ENCODE peak calls at places on chromosomes 2 and 18, in six cellular contexts. I is sciatic nerve, L is NCI-H1092, D is stomach, C is hypothalamus, J is AG04450. U is an unnamed sample.

GRCh38 chr2:71299507-71299906 is 32.1 kb upstream of the ZNF638 start:
- DNase-seq in C (no peak), D (no peak), I (no peak), J (no peak), L (no peak), U (no peak)

GRCh38 chr2:68266655-68267054 is 14.3 kb upstream of the PPP3R1 start:
- DNase-seq in D (no peak), L (no peak), I (no peak), C (no peak), J (no peak), U (no peak)

GRCh38 chr2:64414736-64415435 is 39.1 kb upstream of the LGALSL start:
- DNase-seq in L (no peak), I (no peak), D (no peak), C (no peak), J (no peak), U (no peak)

GRCh38 chr18:62621546-62621945 is 93.8 kb upstream of the PHLPP1 start:
- DNase-seq in L (no peak), J (no peak), I (no peak), C (no peak), D (no peak), U (no peak)

GRCh38 chr2:207892676-207893402 is 123.1 kb upstream of the FZD5 start:
- DNase-seq in J (no peak), I (no peak), L (no peak), C (no peak), D (peak), U (peak)

GRCh38 chr2:133231264-133231663 is 337.0 kb downstream of the NCKAP5 start:
- DNase-seq in L (no peak), J (no peak), I (no peak), C (no peak), D (no peak), U (no peak)

GRCh38 chr2:106057206-106057605 is 136.9 kb downstream of the UXS1 start:
- DNase-seq in L (no peak), J (no peak), I (no peak), D (no peak), C (no peak), U (no peak)

GRCh38 chr18:48222118-48222517 is 187.1 kb downstream of the ZBTB7C start:
- DNase-seq in J (no peak), D (peak), I (no peak), C (no peak), L (peak), U (no peak)

GRCh38 chr18:77650799-77651385 is 401.2 kb downstream of the GALR1 start:
- DNase-seq in D (peak), L (peak), J (no peak), I (peak), C (peak), U (peak)

GRCh38 chr2:237533668-237534138 is 32.7 kb upstream of the PRLH start:
- DNase-seq in C (no peak), D (no peak), J (no peak), I (no peak), L (no peak), U (no peak)

GRCh38 chr2:16700566-16701259 is 35.1 kb upstream of the CYRIA start:
- DNase-seq in L (no peak), I (no peak), D (no peak), J (no peak), C (no peak), U (no peak)

GRCh38 chr2:226802573-226802972 is 3.0 kb upstream of the IRS1 start:
- DNase-seq in C (no peak), J (no peak), D (no peak), I (no peak), L (peak), U (no peak)

GRCh38 chr18:62434798-62435197 is 88.0 kb upstream of the ZCCHC2 start:
- DNase-seq in I (no peak), C (no peak), L (no peak), J (no peak), D (no peak), U (no peak)

GRCh38 chr2:120992791-120993555 is 257.3 kb downstream of the GLI2 start:
- DNase-seq in D (no peak), C (no peak), I (no peak), J (no peak), L (no peak), U (no peak)

GRCh38 chr18:28666216-28666615 is 489.3 kb upstream of the CDH2 start:
- DNase-seq in L (no peak), D (no peak), C (no peak), I (no peak), J (no peak), U (no peak)

GRCh38 chr2:239732666-239733010 is 292.5 kb downstream of the NDUFA10 start:
- DNase-seq in J (no peak), I (no peak), C (no peak), L (no peak), D (no peak), U (peak)

GRCh38 chr2:218257390-218257981 is 3.3 kb upstream of the GPBAR1 start:
- DNase-seq in I (no peak), L (no peak), J (no peak), C (no peak), D (no peak), U (no peak)

GRCh38 chr2:172462393-172463381 is 35.3 kb downstream of the ITGA6 start:
- DNase-seq in L (no peak), D (no peak), J (no peak), I (no peak), C (no peak), U (no peak)

GRCh38 chr2:170222298-170222697 is 44.4 kb downstream of the MYO3B start:
- DNase-seq in I (no peak), C (no peak), L (no peak), D (no peak), J (peak), U (no peak)

GRCh38 chr2:178194600-178195389 is 483 bp downstream of the OSBPL6 start:
- DNase-seq in L (peak), J (no peak), D (peak), I (peak), C (peak), U (peak)

GRCh38 chr2:9556121-9556869 is 665 bp upstream of the ADAM17 start:
- DNase-seq in C (no peak), I (no peak), J (no peak), L (peak), D (no peak), U (no peak)

GRCh38 chr2:157792345-157793052 is 83.6 kb downstream of the ACVR1 start:
- DNase-seq in C (no peak), I (no peak), L (no peak), D (no peak), J (peak), U (no peak)

GRCh38 chr18:23779696-23780303 is 90.5 kb downstream of the LAMA3 start:
- DNase-seq in I (no peak), J (no peak), D (no peak), C (no peak), L (no peak), U (no peak)

GRCh38 chr2:54512663-54513363 is 56.7 kb downstream of the SPTBN1 start:
- DNase-seq in C (no peak), I (no peak), J (no peak), D (no peak), L (no peak), U (no peak)

U was measured in aorta.